ENCODE peak calls at places on chromosomes 11 and 22, in eight cellular contexts. S is neural progenitor cell, P is left colon, V is mucosa of gallbladder, U is ACHN, K is AG10803, Z is cardiac septum, H is EL. R is an unnamed sample.

GRCh38 chr11:92628401-92629292 is 340.8 kb upstream of the MTNR1B start:
- DNase-seq in S (no peak), P (no peak), V (no peak), U (no peak), K (no peak), Z (no peak), H (peak; percentile 45), R (no peak)

GRCh38 chr11:66717925-66718319 is 11.1 kb downstream of the SPTBN2 start:
- DNase-seq in S (no peak), P (no peak), V (no peak), U (no peak), K (no peak), Z (no peak), H (no peak), R (no peak)

GRCh38 chr22:26318975-26319374 is 110.1 kb upstream of the ASPHD2 start:
- DNase-seq in S (no peak), P (no peak), V (no peak), U (peak; percentile 43), K (peak; percentile 31), Z (no peak), H (peak; percentile 74), R (no peak)

GRCh38 chr11:12636871-12637410 is 37.3 kb upstream of the TEAD1 start:
- DNase-seq in S (no peak), P (no peak), V (no peak), U (no peak), K (no peak), Z (no peak), H (no peak), R (no peak)

GRCh38 chr11:102197759-102198158 is 87.5 kb downstream of the YAP1 start:
- DNase-seq in S (peak; percentile 91), P (no peak), V (no peak), U (no peak), K (no peak), Z (no peak), H (no peak), R (peak; percentile 62)

GRCh38 chr11:123211981-123212380 is 16.9 kb upstream of the CLMP start:
- DNase-seq in S (no peak), P (no peak), V (no peak), U (no peak), K (no peak), Z (no peak), H (peak; percentile 48), R (no peak)

GRCh38 chr11:108405706-108406105 is 61.6 kb downstream of the C11orf65 start:
- DNase-seq in S (no peak), P (no peak), V (no peak), U (peak; percentile 39), K (peak; percentile 9), Z (no peak), H (peak; percentile 26), R (no peak)

GRCh38 chr11:64342869-64343739 is 3.1 kb downstream of the CCDC88B start:
- DNase-seq in S (no peak), P (no peak), V (no peak), U (no peak), K (no peak), Z (no peak), H (no peak), R (no peak)

GRCh38 chr11:120807414-120808150 is 216.3 kb upstream of the TBCEL start:
- DNase-seq in S (no peak), P (no peak), V (no peak), U (peak; percentile 98), K (peak; percentile 74), Z (no peak), H (peak; percentile 83), R (peak; percentile 50)

GRCh38 chr11:45289369-45289768 is 3.2 kb upstream of the SYT13 start:
- DNase-seq in S (no peak), P (no peak), V (no peak), U (peak; percentile 50), K (peak; percentile 27), Z (no peak), H (peak; percentile 66), R (no peak)

GRCh38 chr11:70825893-70826540 is 426.4 kb downstream of the SHANK2 start:
- DNase-seq in S (no peak), P (no peak), V (no peak), U (no peak), K (no peak), Z (no peak), H (no peak), R (no peak)

GRCh38 chr11:47886096-47886495 is 37.9 kb upstream of the NUP160 start:
- DNase-seq in S (no peak), P (no peak), V (peak; percentile 48), U (no peak), K (peak; percentile 88), Z (no peak), H (peak; percentile 72), R (no peak)

GRCh38 chr11:90288207-90288821 is 65.5 kb upstream of the CHORDC1 start:
- DNase-seq in S (peak; percentile 56), P (no peak), V (no peak), U (peak; percentile 36), K (peak; percentile 4), Z (no peak), H (peak; percentile 1), R (peak; percentile 59)

GRCh38 chr22:23909258-23909898 is 15.2 kb downstream of the MIF start:
- DNase-seq in S (no peak), P (no peak), V (no peak), U (no peak), K (no peak), Z (no peak), H (no peak), R (no peak)

GRCh38 chr11:116901211-116901610 is 63.8 kb upstream of the APOA1 start:
- DNase-seq in S (no peak), P (no peak), V (no peak), U (no peak), K (no peak), Z (peak; percentile 83), H (no peak), R (no peak)

GRCh38 chr11:26510756-26511155 is 61.3 kb downstream of the MUC15 start:
- DNase-seq in S (no peak), P (no peak), V (no peak), U (no peak), K (no peak), Z (no peak), H (no peak), R (no peak)

GRCh38 chr11:848988-849824 is 6.6 kb downstream of the TSPAN4 start:
- DNase-seq in S (peak; percentile 91), P (peak; percentile 47), V (no peak), U (no peak), K (no peak), Z (no peak), H (no peak), R (peak; percentile 59)

GRCh38 chr11:69818243-69819108 is 740 bp downstream of the FGF3 start:
- DNase-seq in S (peak; percentile 68), P (no peak), V (no peak), U (no peak), K (no peak), Z (no peak), H (no peak), R (peak; percentile 25)

GRCh38 chr11:107732327-107733051 is 20.6 kb upstream of the SLN start:
- DNase-seq in S (no peak), P (no peak), V (no peak), U (no peak), K (peak; percentile 25), Z (no peak), H (no peak), R (no peak)

GRCh38 chr11:6618117-6619020 is 853 bp downstream of the TPP1 start:
- DNase-seq in S (no peak), P (peak; percentile 46), V (peak; percentile 33), U (no peak), K (peak; percentile 66), Z (peak; percentile 77), H (peak; percentile 72), R (peak; percentile 93)

GRCh38 chr11:48081151-48082010 is 101.0 kb downstream of the PTPRJ start:
- DNase-seq in S (no peak), P (no peak), V (peak; percentile 52), U (peak; percentile 84), K (peak; percentile 93), Z (peak; percentile 86), H (peak; percentile 86), R (no peak)

GRCh38 chr22:36010090-36010489 is 18.5 kb downstream of the RBFOX2 start:
- DNase-seq in S (peak; percentile 86), P (no peak), V (no peak), U (no peak), K (no peak), Z (no peak), H (no peak), R (no peak)

GRCh38 chr11:117750357-117750756 is 46.7 kb downstream of the DSCAML1 start:
- DNase-seq in S (no peak), P (peak; percentile 23), V (no peak), U (no peak), K (no peak), Z (no peak), H (no peak), R (no peak)

GRCh38 chr11:118227865-118228785 is 3.3 kb upstream of the JAML start:
- DNase-seq in S (no peak), P (no peak), V (no peak), U (no peak), K (no peak), Z (no peak), H (no peak), R (no peak)

GRCh38 chr11:119907122-119907933 is 178.3 kb upstream of the NECTIN1 start:
- DNase-seq in S (no peak), P (peak; percentile 69), V (peak; percentile 72), U (no peak), K (no peak), Z (no peak), H (no peak), R (no peak)

GRCh38 chr22:33335611-33336279 is 277.6 kb upstream of the SYN3 start:
- DNase-seq in S (no peak), P (peak; percentile 34), V (peak; percentile 51), U (peak; percentile 61), K (no peak), Z (no peak), H (no peak), R (no peak)

GRCh38 chr11:60514055-60514454 is 1.1 kb upstream of the MS4A13 start:
- DNase-seq in S (no peak), P (no peak), V (no peak), U (no peak), K (no peak), Z (no peak), H (no peak), R (no peak)